ENCODE peak calls at places on chromosome 6, in nine cellular contexts. B is GM23248, P is OCI-LY7, D is SK-N-SH, W is mammary epithelial cell, F is fibroblast of lung, Q is HepG2, E is GM23338, V is K562. S is an unnamed sample.

GRCh38 chr6:119310486-119311036 is 39.0 kb downstream of the MAN1A1 start:
- DNase-seq in B (no peak), P (no peak), D (no peak), W (no peak), F (no peak), Q (no peak), E (no peak), V (no peak), S (no peak)

GRCh38 chr6:21598662-21599061 is 5.1 kb downstream of the SOX4 start:
- DNase-seq in B (peak; percentile 30), P (peak; percentile 28), D (no peak), W (peak; percentile 26), F (peak; percentile 63), Q (no peak), E (peak; percentile 56), V (no peak), S (no peak)

GRCh38 chr6:155676346-155676745 is 220.7 kb upstream of the NOX3 start:
- DNase-seq in B (no peak), P (no peak), D (no peak), W (no peak), F (no peak), Q (no peak), E (peak; percentile 6), V (peak; percentile 26), S (no peak)

GRCh38 chr6:40551966-40552365 is 35.2 kb downstream of the LRFN2 start:
- DNase-seq in B (no peak), P (no peak), D (no peak), W (no peak), F (no peak), Q (no peak), E (peak; percentile 20), V (no peak), S (no peak)

GRCh38 chr6:37897321-37897720 is 77.8 kb downstream of the ZFAND3 start:
- DNase-seq in B (no peak), P (no peak), D (no peak), W (peak; percentile 58), F (peak; percentile 87), Q (no peak), E (peak; percentile 40), V (no peak), S (no peak)

GRCh38 chr6:44606506-44606905 is 219.0 kb downstream of the CDC5L start:
- DNase-seq in B (peak; percentile 18), P (no peak), D (no peak), W (no peak), F (no peak), Q (no peak), E (no peak), V (no peak), S (no peak)

GRCh38 chr6:132751828-132752227 is 5.9 kb downstream of the VNN2 start:
- DNase-seq in B (no peak), P (no peak), D (no peak), W (no peak), F (no peak), Q (no peak), E (no peak), V (no peak), S (no peak)

GRCh38 chr6:11368264-11368663 is 135.8 kb upstream of the NEDD9 start:
- DNase-seq in B (no peak), P (no peak), D (no peak), W (peak; percentile 50), F (peak; percentile 56), Q (peak; percentile 24), E (no peak), V (no peak), S (no peak)

GRCh38 chr6:157763129-157763893 is 59.7 kb upstream of the SNX9 start:
- DNase-seq in B (peak; percentile 76), P (no peak), D (no peak), W (peak; percentile 100), F (peak; percentile 65), Q (peak; percentile 88), E (peak; percentile 82), V (peak; percentile 79), S (peak; percentile 95)

GRCh38 chr6:157763894-157764345 is 59.1 kb upstream of the SNX9 start:
- DNase-seq in B (no peak), P (peak; percentile 33), D (no peak), W (no peak), F (no peak), Q (no peak), E (no peak), V (no peak), S (no peak)

GRCh38 chr6:157761926-157762325 is 61.1 kb upstream of the SNX9 start:
- DNase-seq in B (no peak), P (no peak), D (no peak), W (no peak), F (no peak), Q (no peak), E (no peak), V (no peak), S (no peak)

GRCh38 chr6:157761331-157761921 is 61.6 kb upstream of the SNX9 start:
- DNase-seq in B (peak; percentile 84), P (no peak), D (no peak), W (peak; percentile 69), F (peak; percentile 90), Q (no peak), E (no peak), V (no peak), S (no peak)

GRCh38 chr6:157762636-157763035 is 60.4 kb upstream of the SNX9 start:
- DNase-seq in B (peak; percentile 40), P (peak; percentile 51), D (no peak), W (no peak), F (no peak), Q (peak; percentile 35), E (no peak), V (peak; percentile 56), S (no peak)
- H3K27ac ChIP-seq in B (no peak overlapping the region), P (no peak overlapping the region), D (no peak overlapping the region), W (peak overlapping the region; percentile 9), F (peak overlapping the region; percentile 75), Q (peak overlapping the region; percentile 9), E (no peak overlapping the region), V (no peak overlapping the region), S (peak overlapping the region; percentile 94)

DNA sequence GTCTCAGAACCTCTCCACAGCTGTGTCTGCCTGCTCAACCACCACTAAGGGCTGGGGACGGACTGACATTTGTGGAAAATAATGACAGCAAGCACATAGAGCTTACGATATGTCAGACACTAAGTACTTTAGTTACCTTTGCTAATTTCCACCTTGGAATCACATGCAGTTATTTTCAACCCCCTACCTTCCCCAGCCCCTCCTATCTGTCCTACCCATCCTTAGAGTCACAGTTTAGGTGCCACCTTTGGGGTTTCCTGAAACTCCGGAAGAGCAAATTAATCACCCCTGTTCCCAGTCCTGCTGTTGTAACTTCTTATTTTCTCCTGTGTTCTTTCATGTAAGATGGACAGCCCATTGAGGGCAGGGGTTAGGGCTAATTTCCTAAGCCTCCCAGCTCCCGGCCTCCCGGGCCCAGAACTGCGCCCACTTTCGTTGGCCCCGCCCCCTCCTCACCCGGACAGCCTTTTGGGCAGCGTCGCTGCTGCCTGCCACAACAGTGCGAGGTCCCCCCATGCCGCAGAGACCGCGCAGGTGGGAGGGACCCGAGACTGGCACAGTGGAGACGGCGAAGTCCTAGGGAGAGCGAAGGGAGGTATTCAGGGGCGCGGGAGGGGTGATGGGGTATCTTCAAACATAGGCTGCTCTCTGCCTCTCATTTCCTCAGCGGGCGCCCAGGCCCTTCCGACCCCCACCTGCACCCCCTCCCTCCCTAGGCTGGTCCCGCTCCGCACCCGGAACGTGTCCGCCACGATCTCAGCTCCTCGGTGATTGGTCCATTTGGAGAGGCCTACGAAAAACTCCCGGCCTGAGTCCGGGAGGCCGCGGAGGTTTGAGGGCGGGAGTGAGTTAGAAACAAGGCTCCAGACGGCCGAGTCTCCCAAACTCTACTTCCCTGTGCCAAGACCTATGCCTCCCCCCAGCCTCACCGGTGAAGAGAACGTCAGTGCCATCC is 1.1 kb downstream of the DDAH2 start:
- DNase-seq in B (peak; percentile 57), P (peak; percentile 90), D (no peak), W (no peak), F (no peak), Q (no peak), E (no peak), V (no peak), S (no peak)
- H3K4me3 ChIP-seq in B (peak overlapping the region; percentile 75), P (peak overlapping the region; percentile 7), D (peak overlapping the region; percentile 90), W (no peak overlapping the region), F (peak overlapping the region; percentile 96), Q (no peak overlapping the region), E (peak overlapping the region; percentile 99), V (no peak overlapping the region), S (peak overlapping the region; percentile 89)

DNA sequence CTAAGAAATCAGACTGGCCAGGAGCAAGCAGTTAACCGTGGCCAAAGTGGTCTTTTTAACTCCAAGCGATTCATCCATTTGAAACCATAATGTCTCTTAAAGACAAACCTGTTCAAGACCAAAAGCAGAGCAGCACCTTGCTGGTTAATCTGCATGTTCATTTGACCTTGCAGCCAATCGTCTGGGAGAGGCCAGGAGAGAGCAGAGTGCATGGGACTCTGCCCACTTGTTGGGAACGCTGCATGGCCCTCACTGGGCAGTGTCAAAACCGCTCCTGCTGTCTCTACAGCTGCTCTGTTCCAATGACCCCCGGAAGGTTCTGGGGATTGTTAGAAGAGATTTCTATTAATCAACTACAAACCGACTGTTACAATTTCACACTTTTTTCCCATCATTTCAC is 79.6 kb downstream of the OLIG3 start:
- DNase-seq in B (no peak), P (no peak), D (no peak), W (no peak), F (no peak), Q (no peak), E (peak; percentile 28), V (no peak), S (no peak)
- H2AFZ ChIP-seq in B (peak overlapping the region; percentile 93), P (no peak overlapping the region), D (no peak overlapping the region), W (no peak overlapping the region), F (no peak overlapping the region), Q (no peak overlapping the region), E (peak overlapping the region; percentile 49), V (no peak overlapping the region), S (no peak overlapping the region)

GRCh38 chr6:2784061-2784460 is 18.9 kb downstream of the WRNIP1 start:
- DNase-seq in B (no peak), P (no peak), D (no peak), W (no peak), F (no peak), Q (no peak), E (no peak), V (no peak), S (no peak)

GRCh38 chr6:2782825-2783187 is 17.6 kb downstream of the WRNIP1 start:
- DNase-seq in B (no peak), P (no peak), D (no peak), W (no peak), F (no peak), Q (no peak), E (no peak), V (no peak), S (no peak)

GRCh38 chr6:2782356-2782708 is 17.1 kb downstream of the WRNIP1 start:
- DNase-seq in B (no peak), P (no peak), D (no peak), W (no peak), F (no peak), Q (no peak), E (no peak), V (no peak), S (no peak)

GRCh38 chr6:2781685-2782355 is 16.6 kb downstream of the WRNIP1 start:
- DNase-seq in B (no peak), P (no peak), D (no peak), W (no peak), F (no peak), Q (no peak), E (no peak), V (no peak), S (no peak)

DNA sequence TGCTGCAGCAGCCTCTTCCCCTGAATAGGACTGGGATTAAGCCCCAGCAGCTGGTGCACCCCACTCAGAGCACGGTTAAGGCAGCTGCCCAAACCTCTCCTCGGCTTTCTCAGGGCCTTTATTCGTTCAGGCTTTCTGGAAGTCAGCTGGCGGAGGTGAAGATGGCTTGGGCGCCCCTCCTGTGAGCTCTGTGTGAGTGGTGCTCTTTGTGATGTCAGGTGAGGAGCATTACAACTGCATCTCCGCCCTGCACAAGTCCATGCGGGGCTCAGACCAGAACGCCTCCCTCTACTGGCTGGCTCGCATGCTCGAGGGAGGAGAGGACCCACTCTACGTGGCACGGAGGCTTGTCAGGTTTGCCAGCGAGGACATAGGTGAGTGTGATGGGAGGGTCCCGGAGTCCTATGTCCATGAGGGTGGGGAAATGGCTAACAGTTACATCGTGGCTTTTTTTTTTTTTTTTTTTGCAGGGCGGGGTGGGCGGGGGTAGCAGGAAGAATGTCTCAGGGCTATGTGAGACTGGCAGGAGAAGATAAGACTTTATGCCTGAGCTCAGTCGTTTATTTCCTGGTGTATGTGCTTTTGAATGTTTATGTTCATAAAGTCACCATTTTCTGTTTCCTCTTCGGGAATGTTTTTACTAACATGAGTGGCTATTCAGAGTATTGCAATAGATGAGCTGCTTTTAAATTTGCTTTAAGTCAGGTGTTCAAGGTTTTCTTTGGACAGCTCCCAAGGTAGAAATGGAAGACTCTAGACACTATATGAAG is 18.2 kb downstream of the WRNIP1 start:
- DNase-seq in B (no peak), P (no peak), D (no peak), W (no peak), F (no peak), Q (no peak), E (peak; percentile 67), V (peak; percentile 82), S (no peak)
- H3K27ac ChIP-seq in B (no peak overlapping the region), P (no peak overlapping the region), D (no peak overlapping the region), W (no peak overlapping the region), F (no peak overlapping the region), Q (no peak overlapping the region), E (peak overlapping the region; percentile 78), V (peak overlapping the region; percentile 61), S (peak overlapping the region; percentile 26)